ENCODE peak calls at places on chromosome 9, in six cellular contexts. L, K, F, N, E and A are unnamed samples.

GRCh38 chr9:69028754-69029153 is 6.8 kb upstream of the FXN start:
- DNase-seq in L (no peak), K (no peak), F (no peak), N (no peak), E (no peak), A (no peak)

GRCh38 chr9:27162045-27162444 is 53.0 kb downstream of the TEK start:
- DNase-seq in L (no peak), K (peak), F (no peak), N (no peak), E (no peak), A (no peak)

GRCh38 chr9:112719696-112720095 is 1.8 kb upstream of the INIP start:
- DNase-seq in L (no peak), K (no peak), F (no peak), N (no peak), E (no peak), A (no peak)

GRCh38 chr9:876425-876824 is 34.9 kb downstream of the DMRT1 start:
- DNase-seq in L (no peak), K (no peak), F (no peak), N (no peak), E (no peak), A (no peak)

GRCh38 chr9:83596899-83597504 is 25.9 kb upstream of the IDNK start:
- DNase-seq in L (peak), K (no peak), F (peak), N (no peak), E (no peak), A (no peak)

GRCh38 chr9:117772960-117773359 is 68.8 kb downstream of the TLR4 start:
- DNase-seq in L (peak), K (peak), F (no peak), N (no peak), E (peak), A (no peak)

GRCh38 chr9:35538361-35539234 is 48.7 kb downstream of the RUSC2 start:
- DNase-seq in L (peak), K (peak), F (peak), N (peak), E (no peak), A (peak)

GRCh38 chr9:7780261-7780988 is 19.2 kb downstream of the DMAC1 start:
- DNase-seq in L (no peak), K (no peak), F (no peak), N (no peak), E (peak), A (no peak)

GRCh38 chr9:138050472-138051330 is 173.1 kb downstream of the CACNA1B start:
- DNase-seq in L (peak), K (no peak), F (no peak), N (peak), E (no peak), A (peak)

GRCh38 chr9:69571032-69571431 is 101.1 kb downstream of the APBA1 start:
- DNase-seq in L (no peak), K (no peak), F (no peak), N (no peak), E (no peak), A (no peak)

GRCh38 chr9:99389087-99390033 is 167.3 kb downstream of the SEC61B start:
- DNase-seq in L (no peak), K (no peak), F (no peak), N (no peak), E (no peak), A (no peak)

GRCh38 chr9:91727316-91727861 is 222.6 kb downstream of the ROR2 start:
- DNase-seq in L (no peak), K (no peak), F (peak), N (no peak), E (no peak), A (no peak)

GRCh38 chr9:12846035-12846434 is 71.2 kb downstream of the LURAP1L start:
- DNase-seq in L (no peak), K (no peak), F (no peak), N (no peak), E (peak), A (no peak)

GRCh38 chr9:35910613-35911488 is 1.6 kb downstream of the SPAAR start:
- DNase-seq in L (peak), K (no peak), F (peak), N (no peak), E (no peak), A (peak)

GRCh38 chr9:106976772-106977171 is 113.8 kb downstream of the ZNF462 start:
- DNase-seq in L (no peak), K (no peak), F (no peak), N (no peak), E (no peak), A (no peak)

GRCh38 chr9:6234014-6234413 is 18.4 kb downstream of the IL33 start:
- DNase-seq in L (no peak), K (no peak), F (no peak), N (no peak), E (no peak), A (no peak)

GRCh38 chr9:70034292-70034711 is 9.3 kb upstream of the MAMDC2 start:
- DNase-seq in L (no peak), K (no peak), F (no peak), N (no peak), E (no peak), A (no peak)

GRCh38 chr9:76608562-76609254 is 149.7 kb downstream of the GCNT1 start:
- DNase-seq in L (peak), K (no peak), F (no peak), N (no peak), E (no peak), A (no peak)

GRCh38 chr9:7403839-7404238 is 395.7 kb downstream of the DMAC1 start:
- DNase-seq in L (no peak), K (no peak), F (no peak), N (no peak), E (no peak), A (no peak)

GRCh38 chr9:121884057-121884512 is 209.0 kb downstream of the TTLL11 start:
- DNase-seq in L (no peak), K (no peak), F (peak), N (no peak), E (no peak), A (no peak)

GRCh38 chr9:4333787-4334186 is 33.9 kb upstream of the GLIS3 start:
- DNase-seq in L (no peak), K (no peak), F (no peak), N (no peak), E (no peak), A (no peak)

GRCh38 chr9:109453210-109453842 is 44.8 kb downstream of the PTPN3 start:
- DNase-seq in L (no peak), K (peak), F (no peak), N (no peak), E (peak), A (no peak)

GRCh38 chr9:78130004-78130403 is 98.4 kb upstream of the GNAQ start:
- DNase-seq in L (no peak), K (no peak), F (peak), N (peak), E (peak), A (no peak)

GRCh38 chr9:123418506-123418905 is 62.5 kb downstream of the CRB2 start:
- DNase-seq in L (peak), K (no peak), F (no peak), N (peak), E (no peak), A (peak)

GRCh38 chr9:133683494-133684460 is 47.6 kb downstream of the DBH start:
- DNase-seq in L (peak), K (no peak), F (no peak), N (no peak), E (no peak), A (peak)

GRCh38 chr9:108021311-108021710 is 531.7 kb upstream of the KLF4 start:
- DNase-seq in L (no peak), K (no peak), F (no peak), N (no peak), E (no peak), A (no peak)

GRCh38 chr9:136312436-136312835 is 8.5 kb upstream of the CCDC187 start:
- DNase-seq in L (no peak), K (no peak), F (peak), N (no peak), E (no peak), A (no peak)

GRCh38 chr9:121878208-121878835 is 214.8 kb downstream of the TTLL11 start:
- DNase-seq in L (no peak), K (no peak), F (no peak), N (no peak), E (no peak), A (no peak)

GRCh38 chr9:124660341-124660801 is 110.7 kb downstream of the NR6A1 start:
- DNase-seq in L (no peak), K (no peak), F (peak), N (no peak), E (no peak), A (no peak)

GRCh38 chr9:90053027-90053426 is 448.2 kb downstream of the GADD45G start:
- DNase-seq in L (no peak), K (no peak), F (peak), N (no peak), E (no peak), A (no peak)
- TF ChIP-seq CTCF in L (no peak), K (no peak), F (peak), N (no peak), E (no peak), A (no peak)

GRCh38 chr9:128552153-128552743 is at the start of gene SPTAN1:
- DNase-seq in L (peak), K (peak), F (peak), N (peak), E (peak), A (peak)
- TF ChIP-seq CTCF in L (peak), K (peak), F (no peak), N (no peak), E (no peak), A (peak)

DNA sequence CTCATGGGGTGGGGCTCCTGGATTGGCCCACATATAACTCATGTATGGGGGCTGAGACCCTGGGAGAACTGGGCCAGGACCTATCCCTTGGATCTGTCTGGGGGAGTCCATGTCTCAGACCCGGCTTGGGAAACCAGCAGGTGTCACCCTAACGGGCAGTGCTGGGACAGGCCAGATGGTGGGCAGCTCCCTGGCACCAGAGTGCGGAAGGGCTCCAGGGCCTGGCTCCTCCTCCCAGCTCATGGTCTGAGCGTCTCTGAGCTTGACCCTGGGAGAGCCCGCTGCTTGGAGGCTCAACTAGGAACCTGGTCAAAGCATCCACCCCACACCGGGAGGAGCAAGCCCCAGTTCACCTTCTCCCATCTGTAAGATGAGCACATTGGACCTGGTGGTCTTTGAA is 15.5 kb upstream of the NCS1 start:
- DNase-seq in L (no peak), K (no peak), F (no peak), N (peak), E (no peak), A (no peak)
- TF ChIP-seq CTCF in L (no peak), K (peak), F (no peak), N (peak), E (no peak), A (no peak)

GRCh38 chr9:37798677-37799076 is 1.9 kb upstream of the DCAF10 start:
- DNase-seq in L (no peak), K (no peak), F (no peak), N (no peak), E (no peak), A (no peak)
- TF ChIP-seq CTCF in L (no peak), K (no peak), F (no peak), N (no peak), E (no peak), A (no peak)

DNA sequence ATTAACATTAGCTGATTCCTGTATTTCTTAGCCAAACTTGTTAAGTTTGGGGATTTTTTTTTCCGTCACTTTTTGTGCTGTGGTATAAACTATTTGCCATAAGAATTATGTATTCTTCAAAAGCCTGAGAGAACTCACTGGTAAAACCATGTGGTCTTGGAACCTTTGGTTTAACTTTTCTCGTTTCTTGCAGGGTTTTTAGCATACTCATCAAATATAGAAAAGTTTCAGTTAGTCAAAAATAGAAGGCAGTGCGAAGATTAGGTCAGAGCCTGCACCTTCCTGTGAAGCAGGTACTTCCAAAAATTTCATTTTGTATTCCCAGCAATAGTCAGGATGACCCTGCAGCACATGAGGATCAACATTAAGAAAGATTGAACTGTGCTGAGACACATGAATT is 102.4 kb downstream of the ANGPTL2 start:
- DNase-seq in L (no peak), K (no peak), F (no peak), N (no peak), E (no peak), A (no peak)
- TF ChIP-seq CTCF in L (no peak), K (no peak), F (no peak), N (no peak), E (no peak), A (no peak)